ENCODE peak calls at places on chromosomes 2 and 18, in six cellular contexts. B, O, U, G, V and Q are unnamed samples.

GRCh38 chr2:37793004-37793403 is 121.6 kb upstream of the CDC42EP3 start:
- DNase-seq in O (no peak), V (no peak), B (no peak), G (no peak), U (no peak), Q (no peak)

GRCh38 chr2:108542071-108542470 is 7.8 kb downstream of the LIMS1 start:
- DNase-seq in U (no peak), V (no peak), G (no peak), B (no peak), O (peak; percentile 63), Q (no peak)

GRCh38 chr18:77071711-77072292 is 60.8 kb downstream of the MBP start:
- DNase-seq in U (no peak), B (peak; percentile 79), G (no peak), O (peak; percentile 100), V (peak; percentile 70), Q (no peak)

GRCh38 chr2:100802076-100802475 is 17.9 kb upstream of the NPAS2 start:
- DNase-seq in G (no peak), O (no peak), B (no peak), V (no peak), U (no peak), Q (no peak)

GRCh38 chr18:23563377-23564043 is 22.8 kb downstream of the NPC1 start:
- DNase-seq in V (no peak), G (no peak), O (peak; percentile 73), B (peak; percentile 80), U (no peak), Q (no peak)

GRCh38 chr2:7424481-7424880 is 507.3 kb downstream of the RNF144A start:
- DNase-seq in V (no peak), G (no peak), O (no peak), U (no peak), B (no peak), Q (no peak)

GRCh38 chr2:23635666-23636340 is 250.8 kb downstream of the KLHL29 start:
- DNase-seq in G (no peak), U (no peak), O (no peak), V (no peak), B (no peak), Q (no peak)

GRCh38 chr2:208179028-208179609 is 10.7 kb downstream of the C2orf80 start:
- DNase-seq in V (no peak), U (no peak), O (no peak), B (no peak), G (no peak), Q (no peak)

GRCh38 chr2:10028988-10029874 is 14.1 kb upstream of the KLF11 start:
- DNase-seq in U (peak; percentile 68), G (no peak), O (no peak), V (peak; percentile 55), B (no peak), Q (no peak)

GRCh38 chr2:3432693-3433338 is 53.3 kb downstream of the TRAPPC12 start:
- DNase-seq in G (no peak), O (no peak), V (no peak), U (no peak), B (no peak), Q (no peak)

GRCh38 chr2:219277703-219278654 is 1.2 kb upstream of the DNAJB2 start:
- DNase-seq in U (peak; percentile 94), B (peak; percentile 91), O (peak; percentile 80), V (peak; percentile 94), G (peak; percentile 94), Q (peak; percentile 76)
- H3K4ac ChIP-seq in U (no peak overlapping the region), B (no peak overlapping the region), O (peak overlapping the region; percentile 85), V (no peak overlapping the region), G (no peak overlapping the region), Q (no peak overlapping the region)

GRCh38 chr18:55589625-55590291 is 1.8 kb upstream of the TCF4 start:
- DNase-seq in V (peak; percentile 83), G (peak; percentile 98), O (peak; percentile 96), B (peak; percentile 96), U (peak; percentile 93), Q (peak; percentile 91)

GRCh38 chr18:55588876-55589595 is 1.0 kb upstream of the TCF4 start:
- DNase-seq in O (peak; percentile 19), V (no peak), U (no peak), G (no peak), B (peak; percentile 36), Q (no peak)

GRCh38 chr18:55587341-55588000 is 521 bp downstream of the TCF4 start:
- DNase-seq in V (no peak), G (no peak), O (peak; percentile 51), B (peak; percentile 56), U (peak; percentile 30), Q (no peak)

GRCh38 chr18:55586841-55587240 is 1.2 kb downstream of the TCF4 start:
- DNase-seq in G (no peak), O (peak; percentile 53), V (no peak), U (no peak), B (peak; percentile 77), Q (no peak)

GRCh38 chr18:55588001-55588875 is at the start of gene TCF4:
- DNase-seq in U (peak; percentile 73), B (peak; percentile 73), O (peak; percentile 52), V (peak; percentile 23), G (peak; percentile 72), Q (peak; percentile 67)
- H4K8ac ChIP-seq in U (no peak within 1 kb of the TSS), B (peak within 1 kb of the TSS; percentile 60), O (peak within 1 kb of the TSS; percentile 94), V (peak within 1 kb of the TSS; percentile 12), G (peak within 1 kb of the TSS; percentile 45), Q (no peak within 1 kb of the TSS)

GRCh38 chr2:128198666-128199065 is 107.7 kb downstream of the UGGT1 start:
- DNase-seq in U (no peak), B (no peak), G (no peak), O (no peak), V (no peak), Q (no peak)

GRCh38 chr2:128199141-128199540 is 108.1 kb downstream of the UGGT1 start:
- DNase-seq in V (peak; percentile 35), O (no peak), G (no peak), B (no peak), U (no peak), Q (no peak)

GRCh38 chr2:128206245-128206644 is 112.4 kb downstream of the HS6ST1 start:
- DNase-seq in G (no peak), B (no peak), O (no peak), U (no peak), V (no peak), Q (no peak)

GRCh38 chr2:128208023-128208422 is 110.6 kb downstream of the HS6ST1 start:
- DNase-seq in V (no peak), O (no peak), U (no peak), G (no peak), B (no peak), Q (no peak)

GRCh38 chr2:128202791-128203190 is 111.8 kb downstream of the UGGT1 start:
- DNase-seq in G (no peak), U (no peak), B (no peak), V (no peak), O (peak; percentile 39), Q (no peak)
- H4K91ac ChIP-seq in G (no peak overlapping the region), U (no peak overlapping the region), B (no peak overlapping the region), V (no peak overlapping the region), O (no peak overlapping the region), Q (no peak overlapping the region)

DNA sequence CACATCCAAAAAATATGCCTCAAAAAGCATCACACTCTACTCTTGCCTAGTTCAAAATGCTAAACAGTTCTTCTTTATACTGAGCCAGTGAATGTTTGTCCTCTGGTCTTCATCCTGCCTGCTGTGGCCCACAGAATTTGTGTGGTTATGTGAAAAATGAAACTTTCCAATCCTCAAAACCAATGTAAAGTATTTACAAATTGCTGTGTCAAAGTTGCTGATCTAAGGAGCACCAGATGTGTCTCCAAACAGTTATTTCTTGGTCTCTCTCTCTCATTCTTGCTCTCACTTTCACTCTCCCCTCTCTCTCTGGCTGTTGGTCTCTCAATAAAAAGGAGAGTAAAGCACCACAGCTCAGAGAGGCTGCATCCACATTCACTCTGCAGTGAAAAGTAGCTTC is 23.0 kb downstream of the EPHA4 start:
- DNase-seq in U (no peak), V (no peak), B (peak; percentile 41), O (peak; percentile 44), G (no peak), Q (no peak)
- H3K4ac ChIP-seq in U (no peak overlapping the region), V (no peak overlapping the region), B (no peak overlapping the region), O (no peak overlapping the region), G (no peak overlapping the region), Q (no peak overlapping the region)

DNA sequence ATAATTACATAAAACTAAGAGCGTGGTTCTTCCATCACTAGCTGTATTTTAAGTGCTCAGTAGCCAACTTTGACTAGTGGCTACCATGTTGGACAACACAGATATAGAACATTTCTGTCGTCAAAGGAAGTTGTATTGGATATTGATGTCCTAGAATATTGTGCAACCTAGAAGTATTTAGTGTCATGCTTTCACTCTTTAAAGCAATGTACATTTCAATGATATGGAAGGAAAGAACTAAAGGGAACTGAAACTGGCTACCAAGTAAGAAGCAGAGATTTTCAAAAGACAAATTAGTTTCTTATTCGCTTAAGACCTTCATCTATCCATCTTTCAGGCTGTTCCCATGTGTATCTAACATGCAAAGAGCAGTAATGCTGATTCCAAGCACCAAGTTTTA is 85.4 kb upstream of the EML6 start:
- DNase-seq in G (no peak), B (no peak), U (no peak), O (no peak), V (no peak), Q (no peak)
- H4K8ac ChIP-seq in G (no peak overlapping the region), B (no peak overlapping the region), U (no peak overlapping the region), O (no peak overlapping the region), V (no peak overlapping the region), Q (no peak overlapping the region)